ENCODE peak calls at places on chromosomes 12 and 14, in four cellular contexts. G, V, J and P are unnamed samples.

GRCh38 chr12:69052613-69053408 is 119.8 kb upstream of the CPM start:
- DNase-seq in G (no peak), V (no peak), J (no peak), P (no peak)

GRCh38 chr12:80632835-80633234 is 74.6 kb upstream of the MYF6 start:
- DNase-seq in G (peak), V (no peak), J (no peak), P (no peak)

GRCh38 chr12:34591966-34592365 is 569.7 kb downstream of the ALG10 start:
- DNase-seq in G (no peak), V (no peak), J (no peak), P (no peak)

GRCh38 chr14:58899317-58899713 is 261.6 kb downstream of the DACT1 start:
- DNase-seq in G (no peak), V (no peak), J (no peak), P (no peak)

GRCh38 chr12:68397566-68398158 is 65.5 kb upstream of the MDM1 start:
- DNase-seq in G (no peak), V (no peak), J (no peak), P (no peak)

GRCh38 chr12:31220061-31220460 is 105.9 kb downstream of the SINHCAF start:
- DNase-seq in G (no peak), V (no peak), J (no peak), P (no peak)

GRCh38 chr14:33186656-33187055 is 248.0 kb downstream of the NPAS3 start:
- DNase-seq in G (no peak), V (no peak), J (no peak), P (no peak)

GRCh38 chr12:55908726-55909512 is 18.8 kb downstream of the PYM1 start:
- DNase-seq in G (no peak), V (no peak), J (no peak), P (no peak)

GRCh38 chr14:50812856-50813543 is 18.0 kb downstream of the NIN start:
- DNase-seq in G (no peak), V (no peak), J (no peak), P (no peak)

GRCh38 chr14:95434161-95434560 is 82.3 kb downstream of the SYNE3 start:
- DNase-seq in G (no peak), V (no peak), J (no peak), P (no peak)

GRCh38 chr12:84653482-84653881 is 259.1 kb downstream of the SLC6A15 start:
- DNase-seq in G (no peak), V (no peak), J (no peak), P (no peak)

GRCh38 chr12:131559517-131560516 is 151.1 kb upstream of the SFSWAP start:
- DNase-seq in G (no peak), V (no peak), J (no peak), P (no peak)

GRCh38 chr12:125137776-125138344 is 72.6 kb downstream of the AACS start:
- DNase-seq in G (no peak), V (no peak), J (no peak), P (no peak)

GRCh38 chr14:32407170-32407569 is 78.1 kb downstream of the AKAP6 start:
- DNase-seq in G (peak), V (no peak), J (no peak), P (no peak)

GRCh38 chr14:84806627-84807026 is 723.3 kb upstream of the FLRT2 start:
- DNase-seq in G (no peak), V (no peak), J (no peak), P (no peak)

GRCh38 chr14:105204206-105204930 is 23.3 kb upstream of the NUDT14 start:
- DNase-seq in G (peak), V (no peak), J (peak), P (no peak)

GRCh38 chr14:73461478-73462077 is 3.2 kb upstream of the NUMB start:
- DNase-seq in G (no peak), V (no peak), J (no peak), P (no peak)

GRCh38 chr14:76109087-76109880 is 42.4 kb upstream of the GPATCH2L start:
- DNase-seq in G (no peak), V (no peak), J (no peak), P (no peak)

GRCh38 chr12:62832027-62832426 is 102.9 kb downstream of the PPM1H start:
- DNase-seq in G (no peak), V (no peak), J (no peak), P (no peak)

GRCh38 chr14:101817511-101818001 is 56.0 kb downstream of the PPP2R5C start:
- DNase-seq in G (no peak), V (no peak), J (no peak), P (no peak)

GRCh38 chr12:58069268-58069967 is 128.1 kb downstream of the ATP23 start:
- DNase-seq in G (no peak), V (no peak), J (no peak), P (no peak)

GRCh38 chr12:25162866-25163265 is 32.1 kb downstream of the DNAI7 start:
- DNase-seq in G (no peak), V (no peak), J (no peak), P (no peak)

GRCh38 chr12:62915130-62915529 is 19.8 kb downstream of the PPM1H start:
- DNase-seq in G (no peak), V (no peak), J (peak), P (no peak)

GRCh38 chr14:58238252-58239247 is 6.1 kb upstream of the PSMA3 start:
- DNase-seq in G (no peak), V (no peak), J (no peak), P (no peak)

GRCh38 chr12:30329281-30329680 is 366.4 kb downstream of the IPO8 start:
- DNase-seq in G (no peak), V (no peak), J (no peak), P (no peak)

GRCh38 chr12:123983822-123984485 is 10.9 kb downstream of the ZNF664 start:
- DNase-seq in G (peak), V (no peak), J (no peak), P (no peak)

GRCh38 chr14:50828738-50829471 is 2.1 kb downstream of the NIN start:
- DNase-seq in G (no peak), V (no peak), J (no peak), P (no peak)

GRCh38 chr14:96793547-96793946 is 3.6 kb upstream of the VRK1 start:
- DNase-seq in G (no peak), V (no peak), J (no peak), P (no peak)

GRCh38 chr12:87661770-87662402 is 367.3 kb downstream of the C12orf50 start:
- DNase-seq in G (no peak), V (no peak), J (no peak), P (no peak)

GRCh38 chr12:31897791-31898503 is 61.3 kb upstream of the RESF1 start:
- DNase-seq in G (no peak), V (no peak), J (peak), P (peak)

GRCh38 chr12:42332301-42332894 is 6.4 kb downstream of the PPHLN1 start:
- DNase-seq in G (peak), V (no peak), J (no peak), P (peak)

GRCh38 chr12:79935624-79936040 is 735 bp upstream of the PPP1R12A start:
- DNase-seq in G (no peak), V (no peak), J (no peak), P (no peak)

GRCh38 chr12:58925733-58926113 is 5.4 kb upstream of the LRIG3 start:
- DNase-seq in G (no peak), V (no peak), J (no peak), P (no peak)

GRCh38 chr12:58916891-58917570 is 3.3 kb downstream of the LRIG3 start:
- DNase-seq in G (no peak), V (no peak), J (no peak), P (no peak)

GRCh38 chr12:110117948-110118685 is 6.0 kb upstream of the IFT81 start:
- DNase-seq in G (no peak), V (no peak), J (no peak), P (no peak)

GRCh38 chr12:74985293-74985985 is 224.2 kb downstream of the KCNC2 start:
- DNase-seq in G (no peak), V (no peak), J (no peak), P (no peak)

GRCh38 chr12:117518594-117519270 is 157.3 kb upstream of the NOS1 start:
- DNase-seq in G (no peak), V (peak), J (peak), P (no peak)